ENCODE peak calls at places on chromosomes 2 and 18, in ten cellular contexts. One of them, this sample, is unnamed.

GRCh38 chr2:5538717-5539116 is 153.5 kb upstream of the SOX11 start:
- DNase-seq in NB4: no peak
- DNase-seq in heart left ventricle: no peak
- DNase-seq in body of pancreas: no peak
- DNase-seq in transverse colon: no peak
- DNase-seq in thyroid gland: peak; percentile 13
- DNase-seq in IMR-90: no peak
- DNase-seq in A549: no peak
- DNase-seq in HCT116: no peak
- DNase-seq in uterus: no peak
- DNase-seq in this sample: no peak

GRCh38 chr2:176637497-176638166 is 368.4 kb downstream of the MTX2 start:
- DNase-seq in NB4: no peak
- DNase-seq in transverse colon: peak; percentile 34
- DNase-seq in thyroid gland: peak; percentile 11
- DNase-seq in heart left ventricle: peak; percentile 72
- DNase-seq in IMR-90: peak; percentile 23
- DNase-seq in A549: peak; percentile 75
- DNase-seq in body of pancreas: peak; percentile 14
- DNase-seq in uterus: peak; percentile 79
- DNase-seq in HCT116: no peak
- DNase-seq in this sample: no peak

GRCh38 chr2:69571189-69571588 is 72.3 kb downstream of the AAK1 start:
- DNase-seq in uterus: no peak
- DNase-seq in thyroid gland: no peak
- DNase-seq in transverse colon: no peak
- DNase-seq in HCT116: no peak
- DNase-seq in A549: no peak
- DNase-seq in heart left ventricle: no peak
- DNase-seq in IMR-90: no peak
- DNase-seq in body of pancreas: no peak
- DNase-seq in NB4: no peak
- DNase-seq in this sample: no peak

GRCh38 chr2:104860141-104860790 is 6.4 kb downstream of the POU3F3 start:
- DNase-seq in body of pancreas: no peak
- DNase-seq in HCT116: no peak
- DNase-seq in A549: no peak
- DNase-seq in uterus: no peak
- DNase-seq in NB4: no peak
- DNase-seq in transverse colon: no peak
- DNase-seq in heart left ventricle: no peak
- DNase-seq in IMR-90: no peak
- DNase-seq in thyroid gland: no peak
- DNase-seq in this sample: no peak

GRCh38 chr18:78421392-78421791 is 558.2 kb upstream of the SALL3 start:
- DNase-seq in HCT116: no peak
- DNase-seq in A549: no peak
- DNase-seq in NB4: no peak
- DNase-seq in IMR-90: no peak
- DNase-seq in body of pancreas: no peak
- DNase-seq in thyroid gland: no peak
- DNase-seq in uterus: no peak
- DNase-seq in heart left ventricle: no peak
- DNase-seq in transverse colon: no peak
- DNase-seq in this sample: no peak

GRCh38 chr18:32956591-32957310 is 183.9 kb upstream of the KLHL14 start:
- DNase-seq in uterus: no peak
- DNase-seq in thyroid gland: peak; percentile 37
- DNase-seq in NB4: no peak
- DNase-seq in transverse colon: no peak
- DNase-seq in HCT116: no peak
- DNase-seq in body of pancreas: peak; percentile 11
- DNase-seq in A549: no peak
- DNase-seq in heart left ventricle: no peak
- DNase-seq in IMR-90: peak; percentile 18
- DNase-seq in this sample: no peak

GRCh38 chr2:152400607-152401214 is 65.7 kb downstream of the FMNL2 start:
- DNase-seq in IMR-90: no peak
- DNase-seq in HCT116: no peak
- DNase-seq in thyroid gland: no peak
- DNase-seq in transverse colon: no peak
- DNase-seq in body of pancreas: no peak
- DNase-seq in A549: no peak
- DNase-seq in NB4: no peak
- DNase-seq in heart left ventricle: no peak
- DNase-seq in uterus: no peak
- DNase-seq in this sample: no peak

GRCh38 chr2:199405241-199405640 is 52.5 kb downstream of the SATB2 start:
- DNase-seq in thyroid gland: no peak
- DNase-seq in transverse colon: no peak
- DNase-seq in A549: peak; percentile 18
- DNase-seq in body of pancreas: no peak
- DNase-seq in HCT116: peak; percentile 27
- DNase-seq in NB4: peak; percentile 52
- DNase-seq in heart left ventricle: no peak
- DNase-seq in uterus: no peak
- DNase-seq in IMR-90: peak; percentile 17
- DNase-seq in this sample: no peak

DNA sequence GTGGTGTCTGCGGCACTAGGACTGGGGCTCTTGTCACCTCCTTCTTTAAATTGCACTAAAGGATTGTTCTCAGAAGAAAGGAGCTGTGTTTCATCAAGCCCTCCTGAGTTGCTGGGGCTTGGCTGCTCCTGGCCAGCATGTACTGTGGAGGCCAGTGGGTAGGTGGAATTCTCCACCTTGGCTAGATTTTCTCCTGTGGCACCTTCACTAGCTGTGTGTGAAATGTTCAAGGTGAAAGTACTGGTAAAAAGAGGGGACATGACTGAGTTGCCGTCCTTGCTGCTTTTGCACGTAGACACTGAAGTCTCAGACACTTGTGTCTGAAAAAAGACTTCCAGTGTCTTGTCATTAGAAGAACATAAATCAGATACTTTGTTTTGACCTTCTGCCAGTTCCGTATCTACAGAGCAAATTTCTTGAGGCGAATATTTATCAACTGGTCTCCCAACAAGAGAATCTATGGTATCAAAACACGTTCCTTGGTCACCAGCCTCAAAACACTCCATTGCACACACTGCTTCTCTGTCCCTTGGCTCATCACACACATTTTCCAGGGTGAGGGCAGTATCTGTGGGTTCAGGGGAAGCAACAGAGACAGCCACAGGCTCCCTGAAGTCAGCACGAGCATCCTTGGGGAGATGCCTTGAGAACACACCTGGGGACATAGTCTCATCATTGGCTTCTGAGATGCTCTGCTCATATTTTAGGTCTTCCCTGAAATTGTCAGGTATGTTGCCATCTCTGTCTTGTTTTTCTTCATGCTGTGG is 91.4 kb downstream of the ALPK2 start:
- DNase-seq in heart left ventricle: no peak
- DNase-seq in A549: no peak
- DNase-seq in IMR-90: no peak
- DNase-seq in NB4: no peak
- DNase-seq in HCT116: no peak
- DNase-seq in uterus: no peak
- DNase-seq in body of pancreas: no peak
- DNase-seq in thyroid gland: no peak
- DNase-seq in transverse colon: no peak
- DNase-seq in this sample: no peak
- TF ChIP-seq POLR2A in heart left ventricle: no peak
- TF ChIP-seq POLR2A in A549: no peak
- TF ChIP-seq POLR2A in IMR-90: no peak
- TF ChIP-seq POLR2A in NB4: no peak
- TF ChIP-seq POLR2A in HCT116: no peak
- TF ChIP-seq POLR2A in uterus: no peak
- TF ChIP-seq POLR2A in body of pancreas: no peak
- TF ChIP-seq POLR2A in thyroid gland: no peak
- TF ChIP-seq POLR2A in transverse colon: no peak
- TF ChIP-seq POLR2A in this sample: no peak

GRCh38 chr2:37377187-37377532 is 32.7 kb downstream of the QPCT start:
- DNase-seq in A549: no peak
- DNase-seq in thyroid gland: no peak
- DNase-seq in IMR-90: peak; percentile 66
- DNase-seq in heart left ventricle: no peak
- DNase-seq in uterus: peak; percentile 36
- DNase-seq in HCT116: no peak
- DNase-seq in NB4: peak; percentile 32
- DNase-seq in transverse colon: no peak
- DNase-seq in body of pancreas: no peak
- DNase-seq in this sample: no peak

GRCh38 chr2:37378411-37378810 is 34.0 kb downstream of the QPCT start:
- DNase-seq in uterus: no peak
- DNase-seq in A549: no peak
- DNase-seq in IMR-90: peak; percentile 63
- DNase-seq in HCT116: peak; percentile 35
- DNase-seq in transverse colon: no peak
- DNase-seq in NB4: no peak
- DNase-seq in body of pancreas: no peak
- DNase-seq in thyroid gland: no peak
- DNase-seq in heart left ventricle: no peak
- DNase-seq in this sample: no peak

GRCh38 chr2:37375721-37376399 is 31.4 kb downstream of the QPCT start:
- DNase-seq in IMR-90: no peak
- DNase-seq in thyroid gland: no peak
- DNase-seq in A549: no peak
- DNase-seq in uterus: no peak
- DNase-seq in heart left ventricle: no peak
- DNase-seq in NB4: no peak
- DNase-seq in transverse colon: no peak
- DNase-seq in body of pancreas: no peak
- DNase-seq in HCT116: no peak
- DNase-seq in this sample: no peak

GRCh38 chr2:37376421-37377186 is 32.2 kb downstream of the QPCT start:
- DNase-seq in body of pancreas: peak; percentile 14
- DNase-seq in transverse colon: peak; percentile 33
- DNase-seq in heart left ventricle: no peak
- DNase-seq in NB4: peak; percentile 15
- DNase-seq in HCT116: peak; percentile 60
- DNase-seq in uterus: peak; percentile 88
- DNase-seq in A549: no peak
- DNase-seq in IMR-90: peak; percentile 94
- DNase-seq in thyroid gland: no peak
- DNase-seq in this sample: no peak

DNA sequence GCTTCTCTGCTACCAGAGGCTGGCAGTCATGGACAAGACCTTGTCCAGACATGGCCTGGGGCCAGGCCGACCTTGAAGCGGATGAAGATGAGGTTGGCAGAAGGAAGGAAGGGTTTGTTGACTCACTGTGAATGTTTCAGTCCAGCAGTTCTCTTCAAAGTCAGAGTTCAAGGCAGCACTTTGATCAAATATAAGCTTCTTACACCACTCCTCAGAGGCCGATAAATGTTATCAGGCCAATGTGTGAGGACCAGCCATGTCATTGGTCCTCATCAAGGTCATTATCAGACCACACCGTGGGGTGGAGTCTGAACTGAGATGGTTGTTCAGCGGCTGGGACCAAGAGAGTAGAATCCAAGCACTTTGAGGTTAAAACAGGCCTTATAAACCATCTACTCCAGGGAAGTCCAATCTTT is 35.5 kb downstream of the QPCT start:
- DNase-seq in thyroid gland: no peak
- DNase-seq in HCT116: no peak
- DNase-seq in body of pancreas: no peak
- DNase-seq in A549: no peak
- DNase-seq in IMR-90: no peak
- DNase-seq in heart left ventricle: no peak
- DNase-seq in uterus: no peak
- DNase-seq in NB4: no peak
- DNase-seq in transverse colon: no peak
- DNase-seq in this sample: no peak
- TF ChIP-seq POLR2A in thyroid gland: no peak
- TF ChIP-seq POLR2A in HCT116: peak; percentile 72
- TF ChIP-seq POLR2A in body of pancreas: no peak
- TF ChIP-seq POLR2A in A549: no peak
- TF ChIP-seq POLR2A in IMR-90: no peak
- TF ChIP-seq POLR2A in heart left ventricle: no peak
- TF ChIP-seq POLR2A in uterus: no peak
- TF ChIP-seq POLR2A in NB4: no peak
- TF ChIP-seq POLR2A in transverse colon: no peak
- TF ChIP-seq POLR2A in this sample: no peak

GRCh38 chr2:175576270-175576669 is 394.8 kb upstream of the ATP5MC3 start:
- DNase-seq in thyroid gland: no peak
- DNase-seq in body of pancreas: no peak
- DNase-seq in NB4: no peak
- DNase-seq in HCT116: no peak
- DNase-seq in IMR-90: no peak
- DNase-seq in A549: no peak
- DNase-seq in uterus: no peak
- DNase-seq in transverse colon: no peak
- DNase-seq in heart left ventricle: no peak
- DNase-seq in this sample: no peak

GRCh38 chr2:175576875-175577274 is 395.4 kb upstream of the ATP5MC3 start:
- DNase-seq in IMR-90: no peak
- DNase-seq in heart left ventricle: no peak
- DNase-seq in uterus: no peak
- DNase-seq in A549: no peak
- DNase-seq in thyroid gland: no peak
- DNase-seq in body of pancreas: no peak
- DNase-seq in NB4: no peak
- DNase-seq in HCT116: no peak
- DNase-seq in transverse colon: no peak
- DNase-seq in this sample: no peak

GRCh38 chr2:175575346-175576258 is 394.1 kb upstream of the ATP5MC3 start:
- DNase-seq in thyroid gland: no peak
- DNase-seq in HCT116: no peak
- DNase-seq in A549: no peak
- DNase-seq in IMR-90: no peak
- DNase-seq in body of pancreas: no peak
- DNase-seq in heart left ventricle: no peak
- DNase-seq in NB4: peak; percentile 54
- DNase-seq in transverse colon: no peak
- DNase-seq in uterus: no peak
- DNase-seq in this sample: no peak

GRCh38 chr2:175577405-175577986 is 396.0 kb upstream of the ATP5MC3 start:
- DNase-seq in NB4: peak; percentile 42
- DNase-seq in transverse colon: no peak
- DNase-seq in heart left ventricle: no peak
- DNase-seq in body of pancreas: no peak
- DNase-seq in HCT116: no peak
- DNase-seq in A549: no peak
- DNase-seq in IMR-90: no peak
- DNase-seq in uterus: no peak
- DNase-seq in thyroid gland: no peak
- DNase-seq in this sample: no peak

GRCh38 chr2:175579646-175580045 is 398.1 kb upstream of the ATP5MC3 start:
- DNase-seq in IMR-90: no peak
- DNase-seq in body of pancreas: no peak
- DNase-seq in transverse colon: no peak
- DNase-seq in HCT116: no peak
- DNase-seq in heart left ventricle: no peak
- DNase-seq in NB4: peak; percentile 79
- DNase-seq in thyroid gland: no peak
- DNase-seq in A549: no peak
- DNase-seq in uterus: no peak
- DNase-seq in this sample: no peak
- TF ChIP-seq POLR2A in IMR-90: no peak
- TF ChIP-seq POLR2A in body of pancreas: no peak
- TF ChIP-seq POLR2A in transverse colon: no peak
- TF ChIP-seq POLR2A in HCT116: no peak
- TF ChIP-seq POLR2A in heart left ventricle: no peak
- TF ChIP-seq POLR2A in NB4: no peak
- TF ChIP-seq POLR2A in thyroid gland: no peak
- TF ChIP-seq POLR2A in A549: no peak
- TF ChIP-seq POLR2A in uterus: no peak
- TF ChIP-seq POLR2A in this sample: no peak

DNA sequence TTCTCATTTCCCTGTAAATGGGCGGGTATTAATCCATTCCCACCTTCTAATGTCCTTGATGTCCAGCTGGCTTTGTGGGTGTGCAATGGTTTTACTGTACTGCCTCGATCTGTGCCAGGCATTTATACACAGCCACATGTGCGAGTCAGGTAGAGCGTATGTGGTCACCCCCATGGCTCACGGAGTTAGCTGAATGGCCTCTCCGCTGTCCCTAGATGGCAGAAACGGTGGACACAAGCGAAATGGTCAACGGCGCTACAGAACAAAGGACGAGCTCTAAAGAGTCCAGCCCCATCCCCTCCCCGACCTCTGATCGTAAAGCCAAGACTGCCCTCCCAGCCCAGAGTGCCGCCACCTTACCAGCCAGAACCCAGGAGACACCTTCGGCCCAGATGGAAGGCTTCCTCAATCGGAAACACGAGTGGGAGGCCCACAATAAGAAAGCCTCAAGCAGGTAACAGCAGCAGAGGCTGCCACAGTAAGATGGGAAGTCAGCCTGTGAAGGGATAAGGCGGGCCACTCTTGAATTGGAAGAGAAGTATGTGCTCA is 59.1 kb upstream of the EML6 start:
- DNase-seq in heart left ventricle: no peak
- DNase-seq in thyroid gland: no peak
- DNase-seq in transverse colon: no peak
- DNase-seq in A549: no peak
- DNase-seq in body of pancreas: no peak
- DNase-seq in uterus: no peak
- DNase-seq in HCT116: no peak
- DNase-seq in IMR-90: no peak
- DNase-seq in NB4: no peak
- DNase-seq in this sample: no peak
- TF ChIP-seq POLR2A in heart left ventricle: no peak
- TF ChIP-seq POLR2A in thyroid gland: no peak
- TF ChIP-seq POLR2A in transverse colon: no peak
- TF ChIP-seq POLR2A in A549: no peak
- TF ChIP-seq POLR2A in body of pancreas: no peak
- TF ChIP-seq POLR2A in uterus: no peak
- TF ChIP-seq POLR2A in HCT116: no peak
- TF ChIP-seq POLR2A in IMR-90: no peak
- TF ChIP-seq POLR2A in NB4: no peak
- TF ChIP-seq POLR2A in this sample: no peak